ENCODE peak calls at places on chromosomes 6 and 20, in four cellular contexts. Z is H1, I is IMR-90, B is H9. H is an unnamed sample.
A peak's percentile ranks its signal among the peaks of the same experiment; 100 is the strongest.

GRCh38 chr20:34965051-34965450 is 9.4 kb downstream of the MYH7B start:
- DNase-seq in B (no peak), Z (no peak), I (no peak), H (no peak)

GRCh38 chr20:56766528-56766927 is 137.4 kb downstream of the TFAP2C start:
- DNase-seq in B (no peak), Z (no peak), I (no peak), H (no peak)

GRCh38 chr6:164109770-164110140 is 695.2 kb downstream of the QKI start:
- DNase-seq in Z (peak; percentile 61), I (no peak), B (peak; percentile 57), H (peak; percentile 38)

GRCh38 chr20:40990542-40991120 is 38.0 kb upstream of the TOP1 start:
- DNase-seq in B (peak; percentile 90), Z (peak; percentile 79), I (peak; percentile 87), H (peak; percentile 95)

GRCh38 chr20:13681248-13682125 is 42.8 kb upstream of the TASP1 start:
- DNase-seq in I (no peak), B (no peak), Z (no peak), H (no peak)

GRCh38 chr20:50115041-50115512 is 2.1 kb upstream of the UBE2V1 start:
- DNase-seq in Z (no peak), I (no peak), B (no peak), H (no peak)

GRCh38 chr20:53402233-53403005 is 191.2 kb downstream of the ZNF217 start:
- DNase-seq in I (no peak), B (no peak), Z (no peak), H (no peak)

GRCh38 chr20:63394635-63395455 is 33.7 kb upstream of the CHRNA4 start:
- DNase-seq in I (no peak), Z (no peak), B (no peak), H (no peak)

GRCh38 chr6:166526937-166527336 is 59.5 kb downstream of the RAMACL start:
- DNase-seq in Z (no peak), B (no peak), I (no peak), H (no peak)

GRCh38 chr6:111540971-111541719 is 58.1 kb upstream of the REV3L start:
- DNase-seq in B (no peak), Z (no peak), I (no peak), H (no peak)

GRCh38 chr6:138035070-138035469 is 72.1 kb downstream of the PERP start:
- DNase-seq in Z (no peak), B (no peak), I (no peak), H (no peak)

GRCh38 chr20:48538058-48538825 is 289.6 kb downstream of the PREX1 start:
- DNase-seq in Z (no peak), I (peak; percentile 52), B (no peak), H (peak; percentile 95)

GRCh38 chr6:134230087-134230717 is 87.7 kb downstream of the SGK1 start:
- DNase-seq in I (no peak), Z (no peak), B (no peak), H (no peak)

GRCh38 chr20:48098866-48099265 is 313.6 kb upstream of the SULF2 start:
- DNase-seq in Z (no peak), B (no peak), I (no peak), H (no peak)

GRCh38 chr6:169849396-169849795 is 98.0 kb downstream of the ERMARD start:
- DNase-seq in I (no peak), Z (no peak), B (no peak), H (no peak)

GRCh38 chr6:139962663-139963314 is 588.3 kb upstream of the CITED2 start:
- DNase-seq in I (no peak), Z (no peak), B (no peak), H (no peak)

GRCh38 chr6:109001554-109001953 is 93.1 kb downstream of the SESN1 start:
- DNase-seq in B (no peak), Z (no peak), I (no peak), H (no peak)

GRCh38 chr20:50199703-50200102 is 9.1 kb downstream of the CEBPB start:
- DNase-seq in Z (no peak), B (no peak), I (no peak), H (peak; percentile 13)

GRCh38 chr6:72620866-72621242 is 1.0 kb upstream of the KCNQ5 start:
- DNase-seq in B (peak; percentile 31), I (no peak), Z (peak; percentile 56), H (peak; percentile 6)

GRCh38 chr20:19835533-19836222 is 77.6 kb downstream of the RIN2 start:
- DNase-seq in Z (no peak), I (no peak), B (no peak), H (peak; percentile 36)

GRCh38 chr20:11246251-11246775 is 572.5 kb upstream of the JAG1 start:
- DNase-seq in B (no peak), Z (no peak), I (no peak), H (no peak)

GRCh38 chr6:28923318-28924102 is at the start of gene TRIM27:
- DNase-seq in B (peak; percentile 90), Z (peak; percentile 88), I (peak; percentile 75), H (peak; percentile 96)

GRCh38 chr6:143965503-143966171 is 42.4 kb downstream of the PLAGL1 start:
- DNase-seq in B (no peak), I (peak; percentile 58), Z (no peak), H (no peak)

GRCh38 chr6:124964084-124964763 is 2.0 kb downstream of the RNF217 start:
- DNase-seq in I (peak; percentile 65), Z (no peak), B (no peak), H (no peak)

GRCh38 chr6:25369450-25370086 is 90.4 kb downstream of the CARMIL1 start:
- DNase-seq in I (no peak), Z (no peak), B (peak; percentile 32), H (peak; percentile 81)

GRCh38 chr6:28725890-28726348 is 197.9 kb downstream of the TRIM27 start:
- DNase-seq in I (peak; percentile 35), B (peak; percentile 69), Z (peak; percentile 80), H (peak; percentile 92)

GRCh38 chr6:37696220-37696840 is 1.4 kb downstream of the MDGA1 start:
- DNase-seq in Z (peak; percentile 62), B (peak; percentile 41), I (peak; percentile 49), H (no peak)

GRCh38 chr6:57173056-57173885 is 1.1 kb downstream of the BAG2 start:
- DNase-seq in Z (no peak), I (peak; percentile 24), B (peak; percentile 34), H (peak; percentile 56)

GRCh38 chr6:156942266-156942665 is 165.1 kb downstream of the ARID1B start:
- DNase-seq in B (peak; percentile 57), I (no peak), Z (no peak), H (peak; percentile 90)

GRCh38 chr6:156943816-156944215 is 166.6 kb downstream of the ARID1B start:
- DNase-seq in B (no peak), Z (no peak), I (no peak), H (no peak)

GRCh38 chr6:156944412-156944811 is 167.2 kb downstream of the ARID1B start:
- DNase-seq in Z (no peak), I (no peak), B (no peak), H (no peak)

GRCh38 chr6:156946370-156946936 is 169.3 kb downstream of the ARID1B start:
- DNase-seq in I (no peak), Z (no peak), B (no peak), H (peak; percentile 46)

DNA sequence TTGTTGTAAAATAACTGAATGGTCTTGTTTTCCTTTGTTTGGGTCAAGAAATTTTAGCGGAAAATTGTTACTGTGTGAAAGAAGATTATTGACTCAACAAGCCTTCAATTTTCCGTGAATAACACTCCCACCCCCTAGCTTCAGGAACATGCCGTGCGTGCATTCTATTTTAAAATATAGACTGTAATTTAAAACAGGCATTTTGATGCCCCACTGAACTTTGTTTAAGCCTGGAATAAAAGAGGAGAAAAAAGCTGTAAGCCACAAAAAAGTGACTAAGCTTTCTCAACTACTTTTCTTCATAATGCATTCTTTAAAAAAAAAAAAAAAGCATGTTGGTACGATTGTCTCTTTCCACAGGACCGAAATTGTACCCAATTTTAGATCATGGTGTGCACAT is 166.0 kb downstream of the ARID1B start:
- DNase-seq in Z (no peak), B (no peak), I (no peak), H (no peak)
- H3K4me1 ChIP-seq in Z (peaks cover 7% of the 10 kb centered on the region), B (peaks cover 11% of the 10 kb centered on the region), I (peaks cover 5% of the 10 kb centered on the region), H (peaks cover 3% of the 10 kb centered on the region)

GRCh38 chr20:51574248-51575033 is 31.9 kb upstream of the NFATC2 start:
- DNase-seq in B (no peak), I (no peak), Z (no peak), H (no peak)
- H3K56ac ChIP-seq in B (no peak overlapping the region), I (no peak overlapping the region), Z (no peak overlapping the region), H (no peak overlapping the region)

GRCh38 chr6:43880236-43881120 is 110.5 kb downstream of the VEGFA start:
- DNase-seq in Z (no peak), I (no peak), B (no peak), H (no peak)
- H3K27ac ChIP-seq in Z (no peak overlapping the region), I (no peak overlapping the region), B (no peak overlapping the region), H (no peak overlapping the region)

GRCh38 chr6:84089552-84089951 is 56.0 kb downstream of the MRAP2 start:
- DNase-seq in Z (no peak), I (no peak), B (no peak), H (no peak)
- H3K4me1 ChIP-seq in Z (peaks cover 11% of the 10 kb centered on the region), I (no peaks in the 10 kb centered on the region), B (peaks cover 13% of the 10 kb centered on the region), H (peaks cover 14% of the 10 kb centered on the region)

GRCh38 chr6:40700006-40700405 is 112.8 kb upstream of the LRFN2 start:
- DNase-seq in I (no peak), Z (no peak), B (no peak), H (no peak)
- H3K56ac ChIP-seq in I (no peak overlapping the region), Z (no peak overlapping the region), B (no peak overlapping the region), H (no peak overlapping the region)

DNA sequence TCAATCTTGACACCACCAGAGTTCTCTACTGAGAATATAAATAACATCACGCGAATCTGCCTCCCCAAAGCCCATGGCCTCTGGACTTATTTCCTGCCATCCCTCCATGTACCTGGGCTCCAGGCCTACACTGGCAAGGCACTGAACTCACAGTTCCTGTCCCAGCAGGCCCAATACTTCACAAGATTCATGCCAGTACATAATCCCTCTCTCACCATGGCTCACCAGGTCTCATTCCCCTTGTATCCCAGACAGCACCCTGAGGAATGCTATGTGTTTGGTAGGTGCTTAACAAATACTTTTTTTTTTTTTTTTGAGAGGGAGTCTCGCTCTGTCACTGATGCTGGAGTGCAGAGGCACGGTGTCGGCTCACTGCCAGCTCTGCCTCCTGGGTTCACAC is 1.9 kb downstream of the KIF16B start:
- DNase-seq in B (no peak), Z (no peak), I (no peak), H (no peak)
- H3K27ac ChIP-seq in B (no peak overlapping the region), Z (no peak overlapping the region), I (no peak overlapping the region), H (no peak overlapping the region)

GRCh38 chr20:1371235-1371782 is 21.5 kb downstream of the FKBP1A start:
- DNase-seq in I (no peak), Z (no peak), B (no peak), H (no peak)

GRCh38 chr20:1371830-1372539 is 20.9 kb downstream of the FKBP1A start:
- DNase-seq in I (no peak), Z (peak; percentile 3), B (no peak), H (no peak)

GRCh38 chr20:1368448-1369199 is 24.2 kb downstream of the FKBP1A start:
- DNase-seq in B (no peak), I (peak; percentile 66), Z (no peak), H (no peak)

GRCh38 chr20:1370548-1371110 is 22.2 kb downstream of the FKBP1A start:
- DNase-seq in I (peak; percentile 67), Z (no peak), B (no peak), H (no peak)

DNA sequence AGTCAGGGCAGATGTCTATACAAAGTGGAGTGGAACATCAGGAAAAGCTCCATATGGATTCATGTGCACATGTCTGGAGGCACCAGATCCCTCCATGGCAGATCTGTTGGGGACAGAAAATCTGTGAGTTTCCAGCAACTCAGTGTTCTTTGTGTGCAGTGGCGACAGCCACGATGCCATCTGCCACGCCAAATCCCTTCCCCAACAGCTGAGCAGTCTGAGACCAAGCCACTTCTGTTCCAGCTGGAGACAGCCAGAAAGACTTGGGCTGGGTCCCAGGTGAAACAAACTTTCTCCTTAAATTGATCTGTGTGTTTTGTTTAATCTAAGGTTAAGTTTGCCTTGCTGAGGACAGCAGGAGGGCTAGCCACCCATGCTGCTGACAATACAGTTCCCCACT is 22.9 kb downstream of the FKBP1A start:
- DNase-seq in I (no peak), Z (no peak), B (no peak), H (no peak)
- H3K4me1 ChIP-seq in I (peaks cover 22% of the 10 kb centered on the region), Z (no peaks in the 10 kb centered on the region), B (no peaks in the 10 kb centered on the region), H (no peaks in the 10 kb centered on the region)

H was measured in mesendoderm.